ENCODE peak calls at places on chromosomes 2 and 18, in six cellular contexts. One of them, this sample, is unnamed.

GRCh38 chr2:72963423-72964145 is 46.3 kb downstream of the EMX1 start:
- DNase-seq in cardiac fibroblast: no peak
- DNase-seq in stomach: no peak
- DNase-seq in fibroblast of lung: no peak
- DNase-seq in H1: peak
- DNase-seq in right lobe of liver: no peak
- DNase-seq in this sample: no peak

GRCh38 chr2:55952415-55952814 is 28.8 kb upstream of the EFEMP1 start:
- DNase-seq in cardiac fibroblast: no peak
- DNase-seq in stomach: no peak
- DNase-seq in fibroblast of lung: no peak
- DNase-seq in H1: no peak
- DNase-seq in right lobe of liver: no peak
- DNase-seq in this sample: no peak

GRCh38 chr2:145644820-145645302 is 1124.9 kb upstream of the ZEB2 start:
- DNase-seq in cardiac fibroblast: peak
- DNase-seq in stomach: no peak
- DNase-seq in fibroblast of lung: no peak
- DNase-seq in H1: no peak
- DNase-seq in right lobe of liver: no peak
- DNase-seq in this sample: no peak

GRCh38 chr18:50933684-50934083 is 34.2 kb upstream of the ELAC1 start:
- DNase-seq in cardiac fibroblast: no peak
- DNase-seq in stomach: no peak
- DNase-seq in fibroblast of lung: no peak
- DNase-seq in H1: no peak
- DNase-seq in right lobe of liver: no peak
- DNase-seq in this sample: no peak

GRCh38 chr2:235458839-235459273 is 35.0 kb upstream of the AGAP1 start:
- DNase-seq in cardiac fibroblast: peak
- DNase-seq in stomach: peak
- DNase-seq in fibroblast of lung: no peak
- DNase-seq in H1: no peak
- DNase-seq in right lobe of liver: no peak
- DNase-seq in this sample: peak

GRCh38 chr2:237707859-237708398 is 80.5 kb downstream of the LRRFIP1 start:
- DNase-seq in cardiac fibroblast: no peak
- DNase-seq in stomach: no peak
- DNase-seq in fibroblast of lung: peak
- DNase-seq in H1: no peak
- DNase-seq in right lobe of liver: peak
- DNase-seq in this sample: no peak

GRCh38 chr2:210226186-210226585 is 939 bp upstream of the ACADL start:
- DNase-seq in cardiac fibroblast: no peak
- DNase-seq in stomach: no peak
- DNase-seq in fibroblast of lung: no peak
- DNase-seq in H1: no peak
- DNase-seq in right lobe of liver: no peak
- DNase-seq in this sample: no peak

GRCh38 chr2:169366066-169366465 is 3.7 kb upstream of the LRP2 start:
- DNase-seq in cardiac fibroblast: no peak
- DNase-seq in stomach: no peak
- DNase-seq in fibroblast of lung: peak
- DNase-seq in H1: no peak
- DNase-seq in right lobe of liver: no peak
- DNase-seq in this sample: no peak

GRCh38 chr2:207189040-207189439 is 23.3 kb upstream of the KLF7 start:
- DNase-seq in cardiac fibroblast: peak
- DNase-seq in stomach: no peak
- DNase-seq in fibroblast of lung: no peak
- DNase-seq in H1: no peak
- DNase-seq in right lobe of liver: no peak
- DNase-seq in this sample: no peak

GRCh38 chr2:107627926-107628325 is 198.8 kb upstream of the RGPD4 start:
- DNase-seq in cardiac fibroblast: no peak
- DNase-seq in stomach: no peak
- DNase-seq in fibroblast of lung: no peak
- DNase-seq in H1: no peak
- DNase-seq in right lobe of liver: no peak
- DNase-seq in this sample: no peak

GRCh38 chr2:189849550-189849949 is 65.3 kb downstream of the PMS1 start:
- DNase-seq in cardiac fibroblast: no peak
- DNase-seq in stomach: no peak
- DNase-seq in fibroblast of lung: no peak
- DNase-seq in H1: no peak
- DNase-seq in right lobe of liver: no peak
- DNase-seq in this sample: no peak

GRCh38 chr2:1494257-1494656 is 81.0 kb downstream of the TPO start:
- DNase-seq in cardiac fibroblast: no peak
- DNase-seq in stomach: no peak
- DNase-seq in fibroblast of lung: no peak
- DNase-seq in H1: no peak
- DNase-seq in right lobe of liver: no peak
- DNase-seq in this sample: no peak

GRCh38 chr2:233928594-233929351 is 11.6 kb downstream of the TRPM8 start:
- DNase-seq in cardiac fibroblast: peak
- DNase-seq in stomach: peak
- DNase-seq in fibroblast of lung: peak
- DNase-seq in H1: peak
- DNase-seq in right lobe of liver: no peak
- DNase-seq in this sample: no peak

GRCh38 chr2:194559964-194560363 is 1097.1 kb upstream of the SLC39A10 start:
- DNase-seq in cardiac fibroblast: no peak
- DNase-seq in stomach: no peak
- DNase-seq in fibroblast of lung: no peak
- DNase-seq in H1: no peak
- DNase-seq in right lobe of liver: no peak
- DNase-seq in this sample: no peak

DNA sequence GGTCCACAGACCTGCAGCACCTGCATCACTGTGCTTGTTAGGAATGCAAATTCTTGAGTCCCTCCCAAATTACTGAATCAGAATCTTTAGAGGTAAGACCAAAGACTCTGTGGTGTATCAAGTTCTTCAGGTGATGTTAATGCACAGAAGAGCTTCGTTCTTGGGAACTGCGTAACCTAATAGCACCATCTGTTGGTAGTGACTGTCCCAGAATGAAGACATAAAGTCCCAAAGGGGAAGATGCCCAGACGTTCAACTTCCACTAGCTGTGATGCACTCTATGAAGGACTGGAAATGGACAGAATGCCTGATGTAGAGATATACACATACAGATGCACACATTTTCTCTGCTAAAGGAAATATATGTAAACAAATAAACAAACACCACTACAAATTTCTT is 576.0 kb downstream of the LRP1B start:
- DNase-seq in cardiac fibroblast: peak
- DNase-seq in stomach: no peak
- DNase-seq in fibroblast of lung: peak
- DNase-seq in H1: no peak
- DNase-seq in right lobe of liver: no peak
- DNase-seq in this sample: no peak
- TF ChIP-seq CTCF in cardiac fibroblast: no peak
- TF ChIP-seq CTCF in stomach: peak
- TF ChIP-seq CTCF in fibroblast of lung: peak
- TF ChIP-seq CTCF in H1: no peak
- TF ChIP-seq CTCF in right lobe of liver: peak
- TF ChIP-seq CTCF in this sample: no peak

DNA sequence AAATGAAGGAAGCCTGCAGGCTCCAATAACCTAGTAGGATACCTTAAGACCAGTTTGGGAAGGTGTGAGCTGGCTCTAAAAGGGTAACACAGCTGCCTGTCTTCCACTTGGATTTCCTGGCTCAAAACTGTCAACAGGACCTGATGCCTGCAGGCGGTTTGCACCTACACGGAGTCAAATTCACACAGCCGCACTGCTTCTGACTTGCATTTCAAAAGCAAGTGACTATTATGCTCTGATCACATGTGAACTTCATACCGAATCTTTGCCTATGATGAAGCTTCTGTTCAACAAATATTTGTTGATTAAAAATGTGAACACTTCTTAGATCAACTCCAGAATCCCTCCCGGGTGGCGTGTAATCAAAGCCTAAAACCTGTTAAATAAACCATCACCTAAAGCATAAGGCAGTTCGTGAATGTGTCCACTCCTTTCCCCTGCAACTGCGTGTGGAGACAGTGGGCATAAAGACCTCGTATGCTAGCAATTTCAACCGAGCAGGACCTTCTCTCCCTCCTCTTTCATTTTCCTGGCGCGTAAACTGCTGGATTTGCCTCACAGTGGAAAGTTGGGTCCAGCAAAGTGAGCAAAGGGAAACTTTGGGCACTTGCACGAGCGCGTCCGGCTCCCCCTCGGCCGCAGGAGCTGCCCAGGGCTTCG is 784 bp downstream of the CRACDL start:
- DNase-seq in cardiac fibroblast: no peak
- DNase-seq in stomach: no peak
- DNase-seq in fibroblast of lung: no peak
- DNase-seq in H1: no peak
- DNase-seq in right lobe of liver: no peak
- DNase-seq in this sample: no peak
- H3K4me3 ChIP-seq in cardiac fibroblast: peak
- H3K4me3 ChIP-seq in stomach: peak
- H3K4me3 ChIP-seq in fibroblast of lung: no peak
- H3K4me3 ChIP-seq in H1: peak
- H3K4me3 ChIP-seq in right lobe of liver: peak
- H3K4me3 ChIP-seq in this sample: peak

GRCh38 chr2:43224131-43224570 is 2.3 kb downstream of the ZFP36L2 start:
- DNase-seq in cardiac fibroblast: peak
- DNase-seq in stomach: peak
- DNase-seq in fibroblast of lung: peak
- DNase-seq in H1: peak
- DNase-seq in right lobe of liver: peak
- DNase-seq in this sample: peak
- TF ChIP-seq CTCF in cardiac fibroblast: peak
- TF ChIP-seq CTCF in stomach: peak
- TF ChIP-seq CTCF in fibroblast of lung: peak
- TF ChIP-seq CTCF in H1: no peak
- TF ChIP-seq CTCF in right lobe of liver: peak
- TF ChIP-seq CTCF in this sample: peak

GRCh38 chr18:4455113-4455811 is at the start of gene DLGAP1:
- DNase-seq in cardiac fibroblast: peak
- DNase-seq in stomach: peak
- DNase-seq in fibroblast of lung: no peak
- DNase-seq in H1: no peak
- DNase-seq in right lobe of liver: peak
- DNase-seq in this sample: peak
- H3K4me3 ChIP-seq in cardiac fibroblast: peak
- H3K4me3 ChIP-seq in stomach: peak
- H3K4me3 ChIP-seq in fibroblast of lung: no peak
- H3K4me3 ChIP-seq in H1: peak
- H3K4me3 ChIP-seq in right lobe of liver: peak
- H3K4me3 ChIP-seq in this sample: peak

DNA sequence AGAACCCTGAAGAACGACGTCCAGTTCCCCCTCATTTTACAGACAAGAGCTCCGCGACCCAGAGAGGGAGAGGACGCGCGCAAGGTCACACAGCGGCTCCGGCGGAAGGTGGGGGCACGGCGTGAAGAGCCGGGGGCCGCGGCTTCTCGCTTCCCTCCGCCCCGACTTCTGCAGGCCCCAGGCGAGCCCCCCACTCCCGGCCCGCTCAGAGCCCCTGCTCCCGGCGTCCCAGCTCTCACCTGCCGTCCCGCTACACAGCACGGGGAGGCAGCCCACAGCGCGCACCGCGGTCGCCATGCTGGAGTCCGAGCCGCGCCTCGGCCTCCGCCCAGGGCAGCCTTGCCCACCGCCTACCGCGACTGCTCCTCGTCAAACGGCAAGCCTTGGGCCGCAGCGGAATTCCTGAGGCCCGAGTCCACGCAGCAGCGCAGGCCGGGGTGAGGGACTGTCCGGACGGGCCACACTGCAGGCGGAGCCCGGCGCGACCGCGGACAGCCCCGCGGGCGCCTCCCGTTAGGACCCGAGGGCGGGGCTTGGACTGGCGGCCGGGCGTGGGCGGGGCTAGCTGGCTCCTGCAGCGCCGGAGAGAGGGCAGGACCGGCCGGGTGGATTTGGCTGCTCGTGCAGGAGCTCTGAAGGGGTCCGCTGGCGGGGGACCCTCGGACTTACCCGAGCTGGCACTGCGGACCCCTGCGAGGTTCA is at the start of gene MRPS5:
- DNase-seq in cardiac fibroblast: peak
- DNase-seq in stomach: peak
- DNase-seq in fibroblast of lung: peak
- DNase-seq in H1: peak
- DNase-seq in right lobe of liver: peak
- DNase-seq in this sample: peak
- TF ChIP-seq CTCF in cardiac fibroblast: no peak
- TF ChIP-seq CTCF in stomach: no peak
- TF ChIP-seq CTCF in fibroblast of lung: peak
- TF ChIP-seq CTCF in H1: no peak
- TF ChIP-seq CTCF in right lobe of liver: no peak
- TF ChIP-seq CTCF in this sample: peak

GRCh38 chr2:25077792-25078170 is 35.9 kb downstream of the EFR3B start:
- DNase-seq in cardiac fibroblast: no peak
- DNase-seq in stomach: no peak
- DNase-seq in fibroblast of lung: no peak
- DNase-seq in H1: no peak
- DNase-seq in right lobe of liver: no peak
- DNase-seq in this sample: no peak

GRCh38 chr2:25079050-25079635 is 37.3 kb downstream of the EFR3B start:
- DNase-seq in cardiac fibroblast: no peak
- DNase-seq in stomach: no peak
- DNase-seq in fibroblast of lung: no peak
- DNase-seq in H1: no peak
- DNase-seq in right lobe of liver: no peak
- DNase-seq in this sample: no peak

GRCh38 chr2:25076749-25077148 is 34.9 kb downstream of the EFR3B start:
- DNase-seq in cardiac fibroblast: no peak
- DNase-seq in stomach: no peak
- DNase-seq in fibroblast of lung: no peak
- DNase-seq in H1: no peak
- DNase-seq in right lobe of liver: no peak
- DNase-seq in this sample: no peak

GRCh38 chr2:25074826-25075225 is 33.0 kb downstream of the EFR3B start:
- DNase-seq in cardiac fibroblast: no peak
- DNase-seq in stomach: no peak
- DNase-seq in fibroblast of lung: no peak
- DNase-seq in H1: no peak
- DNase-seq in right lobe of liver: no peak
- DNase-seq in this sample: no peak

DNA sequence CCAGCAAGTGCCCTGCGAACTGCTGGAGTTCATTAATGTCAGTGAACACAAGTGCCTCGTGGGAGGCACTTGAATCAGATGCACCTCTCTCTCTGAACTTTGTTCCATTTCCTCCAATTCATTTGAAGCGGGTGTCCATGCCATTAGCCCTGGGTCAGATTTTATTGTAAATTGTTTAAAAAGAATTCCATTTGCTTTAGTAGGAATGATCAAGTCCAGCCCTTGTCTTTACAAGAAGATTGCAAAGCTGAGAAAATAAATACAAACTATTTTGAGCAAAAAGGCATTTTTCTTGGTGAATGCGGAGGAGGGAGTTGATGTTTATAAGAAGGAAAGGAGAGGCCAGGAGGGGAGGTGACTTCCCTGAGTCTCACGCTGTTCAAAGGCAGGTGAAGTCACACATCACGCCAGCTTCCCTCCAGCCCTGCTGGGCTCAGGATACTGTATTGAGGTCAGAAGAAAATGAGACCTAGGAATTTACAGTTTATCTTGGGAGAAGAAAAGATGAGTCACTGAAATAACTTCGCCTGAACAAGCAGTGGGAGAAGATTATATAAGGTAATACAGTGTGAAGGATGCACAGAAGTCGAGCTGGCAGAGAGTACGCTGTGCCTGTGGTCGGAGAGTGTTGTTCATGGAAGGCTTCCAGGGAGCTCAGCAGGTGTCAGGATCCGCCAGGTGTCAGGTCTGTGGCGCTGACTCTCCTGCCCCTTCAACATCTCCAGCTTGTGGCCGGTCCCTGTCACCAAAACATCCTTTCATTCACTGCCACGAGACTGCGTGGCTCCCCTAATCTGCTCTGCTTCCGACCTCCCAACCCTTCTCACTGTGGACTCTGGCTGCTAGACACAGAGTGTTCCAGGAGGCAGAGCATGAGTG is 36.5 kb downstream of the EFR3B start:
- DNase-seq in cardiac fibroblast: peak
- DNase-seq in stomach: no peak
- DNase-seq in fibroblast of lung: peak
- DNase-seq in H1: no peak
- DNase-seq in right lobe of liver: no peak
- DNase-seq in this sample: no peak
- H3K4me3 ChIP-seq in cardiac fibroblast: no peak
- H3K4me3 ChIP-seq in stomach: no peak
- H3K4me3 ChIP-seq in fibroblast of lung: no peak
- H3K4me3 ChIP-seq in H1: no peak
- H3K4me3 ChIP-seq in right lobe of liver: no peak
- H3K4me3 ChIP-seq in this sample: no peak

This sample was measured in lower lobe of right lung.